ENCODE peak calls at places on chromosomes 3 and 15, in six cellular contexts. B is NCI-H1436, Q is NCI-H1105, L is endodermal cell, D is A172, I is NCI-H1092 treated with DMSO at 0.1 percent for 48 hours. N is an unnamed sample.

GRCh38 chr15:78204351-78205309 is 29.7 kb downstream of the ACSBG1 start:
- DNase-seq in B (no peak), Q (no peak), L (peak), D (no peak), I (no peak), N (no peak)

GRCh38 chr15:79849789-79850188 is 47.0 kb downstream of the MTHFS start:
- DNase-seq in B (no peak), Q (no peak), L (peak), D (peak), I (peak), N (peak)

GRCh38 chr3:143421556-143421955 is 302.0 kb downstream of the CHST2 start:
- DNase-seq in B (no peak), Q (no peak), L (no peak), D (no peak), I (no peak), N (no peak)

GRCh38 chr15:31489801-31490646 is 163.4 kb downstream of the KLF13 start:
- DNase-seq in B (peak), Q (no peak), L (peak), D (peak), I (peak), N (peak)

GRCh38 chr3:63872135-63872924 is 8.7 kb downstream of the ATXN7 start:
- DNase-seq in B (no peak), Q (no peak), L (no peak), D (peak), I (no peak), N (no peak)

GRCh38 chr3:14646589-14647413 is 4.8 kb upstream of the CCDC174 start:
- DNase-seq in B (no peak), Q (no peak), L (peak), D (no peak), I (no peak), N (no peak)

GRCh38 chr3:24128195-24129005 is 183.3 kb downstream of the NR1D2 start:
- DNase-seq in B (no peak), Q (peak), L (no peak), D (no peak), I (peak), N (no peak)

GRCh38 chr3:104536715-104537114 is 830.0 kb upstream of the ALCAM start:
- DNase-seq in B (no peak), Q (no peak), L (no peak), D (no peak), I (no peak), N (no peak)

GRCh38 chr3:45227946-45228345 is 1.9 kb upstream of the TMEM158 start:
- DNase-seq in B (no peak), Q (no peak), L (peak), D (no peak), I (no peak), N (no peak)

GRCh38 chr15:61173899-61174689 is 55.0 kb downstream of the RORA start:
- DNase-seq in B (no peak), Q (no peak), L (peak), D (no peak), I (no peak), N (peak)

GRCh38 chr3:194877311-194878119 is 191.8 kb downstream of the FAM43A start:
- DNase-seq in B (no peak), Q (no peak), L (peak), D (no peak), I (no peak), N (no peak)

GRCh38 chr3:61979645-61980430 is 393.5 kb downstream of the FEZF2 start:
- DNase-seq in B (no peak), Q (no peak), L (no peak), D (no peak), I (no peak), N (peak)

GRCh38 chr3:13818919-13819318 is 61.0 kb downstream of the WNT7A start:
- DNase-seq in B (no peak), Q (no peak), L (no peak), D (no peak), I (no peak), N (no peak)

GRCh38 chr3:72152551-72153476 is 367.9 kb upstream of the PROK2 start:
- DNase-seq in B (no peak), Q (peak), L (no peak), D (peak), I (peak), N (no peak)

GRCh38 chr3:69090021-69090420 is 5.3 kb downstream of the ARL6IP5 start:
- DNase-seq in B (no peak), Q (no peak), L (no peak), D (peak), I (no peak), N (no peak)